ENCODE peak calls at places on chromosomes 1 and 21, in ten cellular contexts. One of them, this sample, is unnamed.

GRCh38 chr1:23854568-23854967 is 13.5 kb downstream of the FUCA1 start:
- DNase-seq in ELR: peak
- DNase-seq in astrocyte of the spinal cord: no peak
- DNase-seq in activated CD4-positive, CD25-positive, alpha-beta regulatory T cell treated with anti-CD3 and anti-CD28 coated beads, Interleukin-2, amount 50 U/mL, for 72 hours: no peak
- DNase-seq in EH: peak
- DNase-seq in posterior cingulate gyrus: no peak
- DNase-seq in OCI-LY7: peak
- DNase-seq in endothelial cell: no peak
- DNase-seq in right cardiac atrium: no peak
- DNase-seq in SK-N-SH: peak
- DNase-seq in this sample: no peak

GRCh38 chr1:201648066-201648910 is 109.4 kb downstream of the NAV1 start:
- DNase-seq in ELR: peak
- DNase-seq in astrocyte of the spinal cord: peak
- DNase-seq in activated CD4-positive, CD25-positive, alpha-beta regulatory T cell treated with anti-CD3 and anti-CD28 coated beads, Interleukin-2, amount 50 U/mL, for 72 hours: no peak
- DNase-seq in EH: peak
- DNase-seq in posterior cingulate gyrus: peak
- DNase-seq in OCI-LY7: no peak
- DNase-seq in endothelial cell: peak
- DNase-seq in right cardiac atrium: peak
- DNase-seq in SK-N-SH: peak
- DNase-seq in this sample: peak

GRCh38 chr1:68340951-68341350 is 108.6 kb upstream of the WLS start:
- DNase-seq in ELR: no peak
- DNase-seq in astrocyte of the spinal cord: no peak
- DNase-seq in activated CD4-positive, CD25-positive, alpha-beta regulatory T cell treated with anti-CD3 and anti-CD28 coated beads, Interleukin-2, amount 50 U/mL, for 72 hours: no peak
- DNase-seq in EH: no peak
- DNase-seq in posterior cingulate gyrus: no peak
- DNase-seq in OCI-LY7: no peak
- DNase-seq in endothelial cell: no peak
- DNase-seq in right cardiac atrium: no peak
- DNase-seq in SK-N-SH: no peak
- DNase-seq in this sample: no peak

GRCh38 chr1:24418898-24419628 is 3.5 kb downstream of the NIPAL3 start:
- DNase-seq in ELR: no peak
- DNase-seq in astrocyte of the spinal cord: peak
- DNase-seq in activated CD4-positive, CD25-positive, alpha-beta regulatory T cell treated with anti-CD3 and anti-CD28 coated beads, Interleukin-2, amount 50 U/mL, for 72 hours: no peak
- DNase-seq in EH: peak
- DNase-seq in posterior cingulate gyrus: no peak
- DNase-seq in OCI-LY7: no peak
- DNase-seq in endothelial cell: no peak
- DNase-seq in right cardiac atrium: no peak
- DNase-seq in SK-N-SH: no peak
- DNase-seq in this sample: peak

GRCh38 chr1:183612407-183612806 is 22.1 kb upstream of the NCF2 start:
- DNase-seq in ELR: no peak
- DNase-seq in astrocyte of the spinal cord: no peak
- DNase-seq in activated CD4-positive, CD25-positive, alpha-beta regulatory T cell treated with anti-CD3 and anti-CD28 coated beads, Interleukin-2, amount 50 U/mL, for 72 hours: no peak
- DNase-seq in EH: no peak
- DNase-seq in posterior cingulate gyrus: no peak
- DNase-seq in OCI-LY7: no peak
- DNase-seq in endothelial cell: no peak
- DNase-seq in right cardiac atrium: no peak
- DNase-seq in SK-N-SH: no peak
- DNase-seq in this sample: no peak

GRCh38 chr1:168391759-168392681 is 111.3 kb downstream of the TBX19 start:
- DNase-seq in ELR: no peak
- DNase-seq in astrocyte of the spinal cord: no peak
- DNase-seq in activated CD4-positive, CD25-positive, alpha-beta regulatory T cell treated with anti-CD3 and anti-CD28 coated beads, Interleukin-2, amount 50 U/mL, for 72 hours: no peak
- DNase-seq in EH: no peak
- DNase-seq in posterior cingulate gyrus: no peak
- DNase-seq in OCI-LY7: no peak
- DNase-seq in endothelial cell: no peak
- DNase-seq in right cardiac atrium: no peak
- DNase-seq in SK-N-SH: no peak
- DNase-seq in this sample: no peak

GRCh38 chr21:45108808-45109800 is 34.7 kb downstream of the ADARB1 start:
- DNase-seq in ELR: no peak
- DNase-seq in astrocyte of the spinal cord: no peak
- DNase-seq in activated CD4-positive, CD25-positive, alpha-beta regulatory T cell treated with anti-CD3 and anti-CD28 coated beads, Interleukin-2, amount 50 U/mL, for 72 hours: no peak
- DNase-seq in EH: no peak
- DNase-seq in posterior cingulate gyrus: no peak
- DNase-seq in OCI-LY7: no peak
- DNase-seq in endothelial cell: no peak
- DNase-seq in right cardiac atrium: no peak
- DNase-seq in SK-N-SH: no peak
- DNase-seq in this sample: no peak

GRCh38 chr1:48105167-48105566 is 108.0 kb upstream of the TRABD2B start:
- DNase-seq in ELR: no peak
- DNase-seq in astrocyte of the spinal cord: no peak
- DNase-seq in activated CD4-positive, CD25-positive, alpha-beta regulatory T cell treated with anti-CD3 and anti-CD28 coated beads, Interleukin-2, amount 50 U/mL, for 72 hours: no peak
- DNase-seq in EH: no peak
- DNase-seq in posterior cingulate gyrus: no peak
- DNase-seq in OCI-LY7: no peak
- DNase-seq in endothelial cell: no peak
- DNase-seq in right cardiac atrium: no peak
- DNase-seq in SK-N-SH: no peak
- DNase-seq in this sample: no peak

GRCh38 chr1:37948841-37949240 is 2.0 kb upstream of the INPP5B start:
- DNase-seq in ELR: no peak
- DNase-seq in astrocyte of the spinal cord: no peak
- DNase-seq in activated CD4-positive, CD25-positive, alpha-beta regulatory T cell treated with anti-CD3 and anti-CD28 coated beads, Interleukin-2, amount 50 U/mL, for 72 hours: no peak
- DNase-seq in EH: no peak
- DNase-seq in posterior cingulate gyrus: no peak
- DNase-seq in OCI-LY7: no peak
- DNase-seq in endothelial cell: no peak
- DNase-seq in right cardiac atrium: no peak
- DNase-seq in SK-N-SH: no peak
- DNase-seq in this sample: no peak

GRCh38 chr1:15948600-15949452 is 27.1 kb downstream of the ZBTB17 start:
- DNase-seq in ELR: peak
- DNase-seq in astrocyte of the spinal cord: peak
- DNase-seq in activated CD4-positive, CD25-positive, alpha-beta regulatory T cell treated with anti-CD3 and anti-CD28 coated beads, Interleukin-2, amount 50 U/mL, for 72 hours: no peak
- DNase-seq in EH: peak
- DNase-seq in posterior cingulate gyrus: no peak
- DNase-seq in OCI-LY7: no peak
- DNase-seq in endothelial cell: no peak
- DNase-seq in right cardiac atrium: peak
- DNase-seq in SK-N-SH: no peak
- DNase-seq in this sample: no peak

GRCh38 chr1:53182688-53183276 is 13.8 kb upstream of the CPT2 start:
- DNase-seq in ELR: no peak
- DNase-seq in astrocyte of the spinal cord: no peak
- DNase-seq in activated CD4-positive, CD25-positive, alpha-beta regulatory T cell treated with anti-CD3 and anti-CD28 coated beads, Interleukin-2, amount 50 U/mL, for 72 hours: no peak
- DNase-seq in EH: no peak
- DNase-seq in posterior cingulate gyrus: no peak
- DNase-seq in OCI-LY7: no peak
- DNase-seq in endothelial cell: no peak
- DNase-seq in right cardiac atrium: no peak
- DNase-seq in SK-N-SH: no peak
- DNase-seq in this sample: no peak

GRCh38 chr1:119948342-119949214 is 52.3 kb upstream of the ADAM30 start:
- DNase-seq in ELR: peak
- DNase-seq in astrocyte of the spinal cord: peak
- DNase-seq in activated CD4-positive, CD25-positive, alpha-beta regulatory T cell treated with anti-CD3 and anti-CD28 coated beads, Interleukin-2, amount 50 U/mL, for 72 hours: peak
- DNase-seq in EH: peak
- DNase-seq in posterior cingulate gyrus: peak
- DNase-seq in OCI-LY7: peak
- DNase-seq in endothelial cell: peak
- DNase-seq in right cardiac atrium: peak
- DNase-seq in SK-N-SH: peak
- DNase-seq in this sample: peak

GRCh38 chr1:221794079-221794670 is 52.3 kb upstream of the DUSP10 start:
- DNase-seq in ELR: no peak
- DNase-seq in astrocyte of the spinal cord: peak
- DNase-seq in activated CD4-positive, CD25-positive, alpha-beta regulatory T cell treated with anti-CD3 and anti-CD28 coated beads, Interleukin-2, amount 50 U/mL, for 72 hours: no peak
- DNase-seq in EH: peak
- DNase-seq in posterior cingulate gyrus: no peak
- DNase-seq in OCI-LY7: no peak
- DNase-seq in endothelial cell: no peak
- DNase-seq in right cardiac atrium: no peak
- DNase-seq in SK-N-SH: no peak
- DNase-seq in this sample: no peak

GRCh38 chr1:164675342-164675904 is 116.4 kb downstream of the PBX1 start:
- DNase-seq in ELR: peak
- DNase-seq in astrocyte of the spinal cord: no peak
- DNase-seq in activated CD4-positive, CD25-positive, alpha-beta regulatory T cell treated with anti-CD3 and anti-CD28 coated beads, Interleukin-2, amount 50 U/mL, for 72 hours: no peak
- DNase-seq in EH: peak
- DNase-seq in posterior cingulate gyrus: no peak
- DNase-seq in OCI-LY7: no peak
- DNase-seq in endothelial cell: no peak
- DNase-seq in right cardiac atrium: no peak
- DNase-seq in SK-N-SH: no peak
- DNase-seq in this sample: no peak

GRCh38 chr1:161484613-161485012 is 20.6 kb upstream of the FCGR2A start:
- DNase-seq in ELR: peak
- DNase-seq in astrocyte of the spinal cord: no peak
- DNase-seq in activated CD4-positive, CD25-positive, alpha-beta regulatory T cell treated with anti-CD3 and anti-CD28 coated beads, Interleukin-2, amount 50 U/mL, for 72 hours: no peak
- DNase-seq in EH: no peak
- DNase-seq in posterior cingulate gyrus: no peak
- DNase-seq in OCI-LY7: peak
- DNase-seq in endothelial cell: no peak
- DNase-seq in right cardiac atrium: no peak
- DNase-seq in SK-N-SH: no peak
- DNase-seq in this sample: no peak

GRCh38 chr1:18118491-18118890 is 10.9 kb downstream of the IGSF21 start:
- DNase-seq in ELR: no peak
- DNase-seq in astrocyte of the spinal cord: no peak
- DNase-seq in activated CD4-positive, CD25-positive, alpha-beta regulatory T cell treated with anti-CD3 and anti-CD28 coated beads, Interleukin-2, amount 50 U/mL, for 72 hours: no peak
- DNase-seq in EH: no peak
- DNase-seq in posterior cingulate gyrus: no peak
- DNase-seq in OCI-LY7: no peak
- DNase-seq in endothelial cell: no peak
- DNase-seq in right cardiac atrium: no peak
- DNase-seq in SK-N-SH: no peak
- DNase-seq in this sample: no peak

GRCh38 chr1:182875889-182876288 is 36.7 kb downstream of the DHX9 start:
- DNase-seq in ELR: no peak
- DNase-seq in astrocyte of the spinal cord: no peak
- DNase-seq in activated CD4-positive, CD25-positive, alpha-beta regulatory T cell treated with anti-CD3 and anti-CD28 coated beads, Interleukin-2, amount 50 U/mL, for 72 hours: no peak
- DNase-seq in EH: no peak
- DNase-seq in posterior cingulate gyrus: no peak
- DNase-seq in OCI-LY7: no peak
- DNase-seq in endothelial cell: no peak
- DNase-seq in right cardiac atrium: no peak
- DNase-seq in SK-N-SH: no peak
- DNase-seq in this sample: no peak

GRCh38 chr1:62912028-62912638 is 128.2 kb downstream of the ATG4C start:
- DNase-seq in ELR: peak
- DNase-seq in astrocyte of the spinal cord: peak
- DNase-seq in activated CD4-positive, CD25-positive, alpha-beta regulatory T cell treated with anti-CD3 and anti-CD28 coated beads, Interleukin-2, amount 50 U/mL, for 72 hours: no peak
- DNase-seq in EH: peak
- DNase-seq in posterior cingulate gyrus: no peak
- DNase-seq in OCI-LY7: peak
- DNase-seq in endothelial cell: peak
- DNase-seq in right cardiac atrium: no peak
- DNase-seq in SK-N-SH: peak
- DNase-seq in this sample: no peak

GRCh38 chr1:225881081-225882007 is 836 bp downstream of the TMEM63A start:
- DNase-seq in ELR: peak
- DNase-seq in astrocyte of the spinal cord: peak
- DNase-seq in activated CD4-positive, CD25-positive, alpha-beta regulatory T cell treated with anti-CD3 and anti-CD28 coated beads, Interleukin-2, amount 50 U/mL, for 72 hours: peak
- DNase-seq in EH: peak
- DNase-seq in posterior cingulate gyrus: no peak
- DNase-seq in OCI-LY7: peak
- DNase-seq in endothelial cell: no peak
- DNase-seq in right cardiac atrium: peak
- DNase-seq in SK-N-SH: peak
- DNase-seq in this sample: no peak